ENCODE peak calls at places on chromosomes 2 and 18, in eight cellular contexts. W, F, C, X, D, J, L and V are unnamed samples.

GRCh38 chr2:53695586-53695985 is 72.0 kb upstream of the CHAC2 start:
- DNase-seq in W (no peak), F (no peak), C (no peak), X (no peak), D (no peak), J (no peak), L (no peak), V (no peak)

GRCh38 chr2:105919826-105920225 is 175.1 kb downstream of the NCK2 start:
- DNase-seq in W (no peak), F (no peak), C (peak; percentile 73), X (no peak), D (peak; percentile 47), J (peak; percentile 80), L (no peak), V (no peak)

GRCh38 chr2:69081001-69081400 is 68.0 kb downstream of the ANTXR1 start:
- DNase-seq in W (no peak), F (no peak), C (no peak), X (no peak), D (no peak), J (no peak), L (no peak), V (no peak)

GRCh38 chr2:142596334-142597088 is 281.0 kb upstream of the KYNU start:
- DNase-seq in W (no peak), F (no peak), C (no peak), X (no peak), D (no peak), J (no peak), L (no peak), V (no peak)

GRCh38 chr2:143558665-143559064 is 429.4 kb downstream of the ARHGAP15 start:
- DNase-seq in W (no peak), F (no peak), C (no peak), X (peak; percentile 8), D (no peak), J (peak; percentile 50), L (no peak), V (no peak)

GRCh38 chr2:11697103-11697871 is 27.3 kb upstream of the NTSR2 start:
- DNase-seq in W (peak; percentile 64), F (peak; percentile 75), C (peak; percentile 34), X (peak; percentile 25), D (no peak), J (peak; percentile 90), L (no peak), V (no peak)

GRCh38 chr18:57057890-57058289 is 89.0 kb upstream of the BOD1L2 start:
- DNase-seq in W (no peak), F (no peak), C (no peak), X (no peak), D (no peak), J (no peak), L (no peak), V (no peak)

GRCh38 chr18:2955966-2956521 is 56.9 kb downstream of the LPIN2 start:
- DNase-seq in W (no peak), F (no peak), C (no peak), X (no peak), D (no peak), J (no peak), L (no peak), V (no peak)

GRCh38 chr18:6488956-6489355 is 74.2 kb upstream of the L3MBTL4 start:
- DNase-seq in W (no peak), F (no peak), C (no peak), X (no peak), D (no peak), J (no peak), L (no peak), V (no peak)

GRCh38 chr2:42102606-42103450 is 55.0 kb downstream of the PKDCC start:
- DNase-seq in W (peak; percentile 78), F (peak; percentile 87), C (peak; percentile 59), X (peak; percentile 78), D (no peak), J (no peak), L (no peak), V (peak; percentile 50)

GRCh38 chr2:10482979-10483378 is 34.9 kb upstream of the ODC1 start:
- DNase-seq in W (no peak), F (no peak), C (no peak), X (no peak), D (no peak), J (no peak), L (no peak), V (no peak)

GRCh38 chr2:9950521-9951271 is 797 bp upstream of the GRHL1 start:
- DNase-seq in W (peak; percentile 35), F (peak; percentile 77), C (peak; percentile 42), X (peak; percentile 13), D (peak; percentile 44), J (no peak), L (peak; percentile 58), V (peak; percentile 35)

GRCh38 chr2:217797661-217798069 is 205.1 kb downstream of the TNS1 start:
- DNase-seq in W (peak; percentile 69), F (no peak), C (peak; percentile 33), X (no peak), D (no peak), J (no peak), L (no peak), V (peak; percentile 38)

GRCh38 chr18:48896875-48897511 is 53.8 kb downstream of the SMAD7 start:
- DNase-seq in W (no peak), F (peak; percentile 88), C (peak; percentile 65), X (peak; percentile 56), D (no peak), J (no peak), L (peak; percentile 57), V (no peak)

GRCh38 chr18:22040527-22040926 is 128.9 kb upstream of the GATA6 start:
- DNase-seq in W (no peak), F (no peak), C (no peak), X (no peak), D (no peak), J (no peak), L (no peak), V (no peak)

GRCh38 chr2:42092084-42092996 is 44.5 kb downstream of the PKDCC start:
- DNase-seq in W (no peak), F (no peak), C (peak; percentile 35), X (no peak), D (no peak), J (no peak), L (no peak), V (no peak)

DNA sequence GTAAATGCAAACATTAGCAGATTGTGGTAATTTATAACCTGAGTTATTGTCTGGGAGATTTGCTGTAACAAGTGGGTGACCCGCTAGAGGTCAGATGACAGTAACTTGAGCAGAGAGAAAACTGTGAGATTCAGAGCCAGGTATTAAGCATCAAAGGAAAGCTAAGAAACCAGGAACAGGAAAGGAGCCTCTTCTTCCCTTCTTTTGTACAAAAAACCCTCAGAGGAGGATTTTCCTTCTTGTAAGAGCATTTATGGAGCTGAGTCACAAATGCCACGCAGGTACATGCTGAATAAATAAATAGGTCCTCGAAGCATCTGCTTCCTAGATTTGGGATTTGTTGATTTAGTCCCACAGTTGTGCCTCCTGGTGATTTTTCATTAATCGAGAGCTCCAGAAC is 146.5 kb downstream of the SH3BP4 start:
- DNase-seq in W (no peak), F (no peak), C (no peak), X (no peak), D (no peak), J (no peak), L (no peak), V (no peak)
- TF ChIP-seq CTCF in W (no peak), F (no peak), C (no peak), X (no peak), D (no peak), J (no peak), L (no peak), V (no peak)

GRCh38 chr2:146874260-146874658 is 970.6 kb upstream of the ACVR2A start:
- DNase-seq in W (no peak), F (no peak), C (peak; percentile 69), X (no peak), D (no peak), J (no peak), L (no peak), V (no peak)

GRCh38 chr2:146879882-146880281 is 964.9 kb upstream of the ACVR2A start:
- DNase-seq in W (no peak), F (no peak), C (no peak), X (no peak), D (no peak), J (no peak), L (no peak), V (no peak)
- TF ChIP-seq CTCF in W (no peak), F (no peak), C (no peak), X (no peak), D (no peak), J (no peak), L (no peak), V (no peak)

DNA sequence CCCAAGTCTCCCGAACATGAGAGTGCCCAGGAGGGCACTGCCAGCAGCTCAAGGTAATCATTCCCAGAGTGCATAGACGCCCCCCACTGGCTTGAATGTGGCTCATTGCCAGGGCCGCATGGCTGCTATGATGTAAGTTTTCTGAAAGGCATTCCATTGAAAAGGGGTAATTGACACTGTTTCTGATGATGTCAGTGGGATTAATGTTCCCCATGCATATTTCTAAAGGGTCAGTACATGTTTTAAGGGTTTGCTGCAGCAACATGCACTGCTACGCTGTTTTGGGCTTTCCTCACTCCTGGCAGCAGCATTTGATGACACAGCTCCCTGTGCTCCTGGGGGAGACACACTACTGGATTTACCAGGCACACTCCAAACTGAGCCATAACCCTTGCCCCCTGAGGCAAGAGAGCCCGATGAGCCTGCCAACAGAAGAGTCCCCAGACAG is 36.7 kb downstream of the KIAA2012 start:
- DNase-seq in W (no peak), F (no peak), C (no peak), X (peak; percentile 13), D (no peak), J (peak; percentile 50), L (no peak), V (no peak)
- TF ChIP-seq CTCF in W (no peak), F (no peak), C (no peak), X (no peak), D (no peak), J (no peak), L (no peak), V (no peak)

GRCh38 chr2:170822885-170823799 is 6.5 kb downstream of the GAD1 start:
- DNase-seq in W (no peak), F (no peak), C (no peak), X (no peak), D (no peak), J (no peak), L (no peak), V (no peak)

GRCh38 chr2:170824526-170825015 is 7.9 kb downstream of the GAD1 start:
- DNase-seq in W (no peak), F (no peak), C (no peak), X (no peak), D (no peak), J (no peak), L (no peak), V (no peak)

GRCh38 chr2:170821631-170822291 is 5.1 kb downstream of the GAD1 start:
- DNase-seq in W (no peak), F (no peak), C (no peak), X (no peak), D (no peak), J (no peak), L (no peak), V (no peak)

GRCh38 chr2:170822292-170822884 is 5.7 kb downstream of the GAD1 start:
- DNase-seq in W (no peak), F (no peak), C (no peak), X (no peak), D (no peak), J (no peak), L (no peak), V (no peak)

DNA sequence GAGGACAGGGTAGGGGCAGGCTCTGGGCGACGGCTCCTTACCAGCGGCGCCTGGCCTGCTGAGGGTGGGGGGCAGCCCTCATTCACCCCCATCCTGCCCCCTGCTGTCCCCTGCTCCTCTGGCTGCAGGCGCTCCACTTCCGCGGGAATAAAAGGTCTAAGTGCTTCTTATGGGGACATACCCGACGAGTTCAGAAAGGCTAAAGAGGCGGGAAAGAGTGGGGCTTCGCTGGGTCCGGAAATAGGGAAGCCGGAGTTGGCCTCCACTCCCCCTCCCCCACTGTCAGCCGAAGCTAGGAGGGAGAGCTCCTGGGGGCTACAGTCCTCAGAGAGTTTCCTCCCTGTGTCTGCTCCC is 7.1 kb downstream of the GAD1 start:
- DNase-seq in W (no peak), F (no peak), C (no peak), X (no peak), D (no peak), J (no peak), L (no peak), V (no peak)
- TF ChIP-seq CTCF in W (no peak), F (no peak), C (no peak), X (no peak), D (no peak), J (no peak), L (no peak), V (no peak)